ENCODE peak calls at places on chromosomes 1 and 21, in seven cellular contexts. One of them, this sample, is unnamed.

GRCh38 chr1:198238121-198238520 is 81.3 kb downstream of the NEK7 start:
- DNase-seq in left cardiac atrium: peak
- DNase-seq in stimulated activated CD4-positive, alpha-beta T cell treated with anti-CD3 and anti-CD28 coated beads, Interleukin-1b, Interleukin-23, amount 100 ng/mL, for 1 hour: no peak
- DNase-seq in heart left ventricle: no peak
- DNase-seq in Calu3: no peak
- DNase-seq in substantia nigra: no peak
- DNase-seq in memory B cell: peak
- DNase-seq in this sample: no peak

GRCh38 chr1:12565966-12566352 is 52.1 kb downstream of the DHRS3 start:
- DNase-seq in left cardiac atrium: no peak
- DNase-seq in stimulated activated CD4-positive, alpha-beta T cell treated with anti-CD3 and anti-CD28 coated beads, Interleukin-1b, Interleukin-23, amount 100 ng/mL, for 1 hour: no peak
- DNase-seq in heart left ventricle: no peak
- DNase-seq in Calu3: no peak
- DNase-seq in substantia nigra: no peak
- DNase-seq in memory B cell: no peak
- DNase-seq in this sample: no peak

GRCh38 chr1:33181038-33181861 is 593 bp downstream of the TRIM62 start:
- DNase-seq in left cardiac atrium: peak
- DNase-seq in stimulated activated CD4-positive, alpha-beta T cell treated with anti-CD3 and anti-CD28 coated beads, Interleukin-1b, Interleukin-23, amount 100 ng/mL, for 1 hour: no peak
- DNase-seq in heart left ventricle: peak
- DNase-seq in Calu3: peak
- DNase-seq in substantia nigra: peak
- DNase-seq in memory B cell: peak
- DNase-seq in this sample: no peak

GRCh38 chr1:40711465-40712404 is 20.2 kb downstream of the NFYC start:
- DNase-seq in left cardiac atrium: no peak
- DNase-seq in stimulated activated CD4-positive, alpha-beta T cell treated with anti-CD3 and anti-CD28 coated beads, Interleukin-1b, Interleukin-23, amount 100 ng/mL, for 1 hour: no peak
- DNase-seq in heart left ventricle: no peak
- DNase-seq in Calu3: peak
- DNase-seq in substantia nigra: no peak
- DNase-seq in memory B cell: no peak
- DNase-seq in this sample: no peak

GRCh38 chr21:42129300-42130266 is 58.5 kb downstream of the UMODL1 start:
- DNase-seq in left cardiac atrium: no peak
- DNase-seq in stimulated activated CD4-positive, alpha-beta T cell treated with anti-CD3 and anti-CD28 coated beads, Interleukin-1b, Interleukin-23, amount 100 ng/mL, for 1 hour: no peak
- DNase-seq in heart left ventricle: no peak
- DNase-seq in Calu3: no peak
- DNase-seq in substantia nigra: no peak
- DNase-seq in memory B cell: no peak
- DNase-seq in this sample: no peak

GRCh38 chr1:183993132-183993531 is 44.4 kb downstream of the COLGALT2 start:
- DNase-seq in left cardiac atrium: no peak
- DNase-seq in stimulated activated CD4-positive, alpha-beta T cell treated with anti-CD3 and anti-CD28 coated beads, Interleukin-1b, Interleukin-23, amount 100 ng/mL, for 1 hour: no peak
- DNase-seq in heart left ventricle: no peak
- DNase-seq in Calu3: peak
- DNase-seq in substantia nigra: no peak
- DNase-seq in memory B cell: no peak
- DNase-seq in this sample: no peak

GRCh38 chr1:210755991-210756669 is 377.8 kb downstream of the KCNH1 start:
- DNase-seq in left cardiac atrium: no peak
- DNase-seq in stimulated activated CD4-positive, alpha-beta T cell treated with anti-CD3 and anti-CD28 coated beads, Interleukin-1b, Interleukin-23, amount 100 ng/mL, for 1 hour: no peak
- DNase-seq in heart left ventricle: no peak
- DNase-seq in Calu3: no peak
- DNase-seq in substantia nigra: no peak
- DNase-seq in memory B cell: no peak
- DNase-seq in this sample: no peak

GRCh38 chr1:58823481-58824010 is 39.7 kb upstream of the JUN start:
- DNase-seq in left cardiac atrium: no peak
- DNase-seq in stimulated activated CD4-positive, alpha-beta T cell treated with anti-CD3 and anti-CD28 coated beads, Interleukin-1b, Interleukin-23, amount 100 ng/mL, for 1 hour: no peak
- DNase-seq in heart left ventricle: no peak
- DNase-seq in Calu3: peak
- DNase-seq in substantia nigra: no peak
- DNase-seq in memory B cell: no peak
- DNase-seq in this sample: no peak

GRCh38 chr1:212608956-212609700 is 567 bp downstream of the ATF3 start:
- DNase-seq in left cardiac atrium: peak
- DNase-seq in stimulated activated CD4-positive, alpha-beta T cell treated with anti-CD3 and anti-CD28 coated beads, Interleukin-1b, Interleukin-23, amount 100 ng/mL, for 1 hour: peak
- DNase-seq in heart left ventricle: peak
- DNase-seq in Calu3: peak
- DNase-seq in substantia nigra: peak
- DNase-seq in memory B cell: peak
- DNase-seq in this sample: no peak

GRCh38 chr1:53025034-53025777 is 36.8 kb upstream of the PODN start:
- DNase-seq in left cardiac atrium: peak
- DNase-seq in stimulated activated CD4-positive, alpha-beta T cell treated with anti-CD3 and anti-CD28 coated beads, Interleukin-1b, Interleukin-23, amount 100 ng/mL, for 1 hour: no peak
- DNase-seq in heart left ventricle: peak
- DNase-seq in Calu3: no peak
- DNase-seq in substantia nigra: no peak
- DNase-seq in memory B cell: no peak
- DNase-seq in this sample: no peak

GRCh38 chr1:190376067-190376466 is 101.6 kb downstream of the BRINP3 start:
- DNase-seq in left cardiac atrium: no peak
- DNase-seq in stimulated activated CD4-positive, alpha-beta T cell treated with anti-CD3 and anti-CD28 coated beads, Interleukin-1b, Interleukin-23, amount 100 ng/mL, for 1 hour: no peak
- DNase-seq in heart left ventricle: no peak
- DNase-seq in Calu3: no peak
- DNase-seq in substantia nigra: no peak
- DNase-seq in memory B cell: no peak
- DNase-seq in this sample: no peak

GRCh38 chr1:223785808-223786207 is 59.9 kb downstream of the TP53BP2 start:
- DNase-seq in left cardiac atrium: no peak
- DNase-seq in stimulated activated CD4-positive, alpha-beta T cell treated with anti-CD3 and anti-CD28 coated beads, Interleukin-1b, Interleukin-23, amount 100 ng/mL, for 1 hour: no peak
- DNase-seq in heart left ventricle: no peak
- DNase-seq in Calu3: no peak
- DNase-seq in substantia nigra: no peak
- DNase-seq in memory B cell: no peak
- DNase-seq in this sample: no peak

GRCh38 chr1:247536340-247536739 is at the start of gene OR2C3:
- DNase-seq in left cardiac atrium: no peak
- DNase-seq in stimulated activated CD4-positive, alpha-beta T cell treated with anti-CD3 and anti-CD28 coated beads, Interleukin-1b, Interleukin-23, amount 100 ng/mL, for 1 hour: no peak
- DNase-seq in heart left ventricle: no peak
- DNase-seq in Calu3: no peak
- DNase-seq in substantia nigra: no peak
- DNase-seq in memory B cell: no peak
- DNase-seq in this sample: no peak

GRCh38 chr1:53449026-53449425 is 10.2 kb upstream of the DMRTB1 start:
- DNase-seq in left cardiac atrium: no peak
- DNase-seq in stimulated activated CD4-positive, alpha-beta T cell treated with anti-CD3 and anti-CD28 coated beads, Interleukin-1b, Interleukin-23, amount 100 ng/mL, for 1 hour: no peak
- DNase-seq in heart left ventricle: no peak
- DNase-seq in Calu3: no peak
- DNase-seq in substantia nigra: no peak
- DNase-seq in memory B cell: no peak
- DNase-seq in this sample: no peak

GRCh38 chr1:11700655-11701467 is 9.4 kb downstream of the DRAXIN start:
- DNase-seq in left cardiac atrium: no peak
- DNase-seq in stimulated activated CD4-positive, alpha-beta T cell treated with anti-CD3 and anti-CD28 coated beads, Interleukin-1b, Interleukin-23, amount 100 ng/mL, for 1 hour: no peak
- DNase-seq in heart left ventricle: no peak
- DNase-seq in Calu3: no peak
- DNase-seq in substantia nigra: no peak
- DNase-seq in memory B cell: no peak
- DNase-seq in this sample: no peak

GRCh38 chr1:41236781-41237180 is 5.3 kb downstream of the SCMH1 start:
- DNase-seq in left cardiac atrium: no peak
- DNase-seq in stimulated activated CD4-positive, alpha-beta T cell treated with anti-CD3 and anti-CD28 coated beads, Interleukin-1b, Interleukin-23, amount 100 ng/mL, for 1 hour: no peak
- DNase-seq in heart left ventricle: no peak
- DNase-seq in Calu3: no peak
- DNase-seq in substantia nigra: no peak
- DNase-seq in memory B cell: no peak
- DNase-seq in this sample: no peak

GRCh38 chr1:43509740-43510375 is 20.8 kb upstream of the PTPRF start:
- DNase-seq in left cardiac atrium: no peak
- DNase-seq in stimulated activated CD4-positive, alpha-beta T cell treated with anti-CD3 and anti-CD28 coated beads, Interleukin-1b, Interleukin-23, amount 100 ng/mL, for 1 hour: no peak
- DNase-seq in heart left ventricle: no peak
- DNase-seq in Calu3: no peak
- DNase-seq in substantia nigra: no peak
- DNase-seq in memory B cell: no peak
- DNase-seq in this sample: no peak

GRCh38 chr1:99850458-99850974 is 355 bp downstream of the AGL start:
- DNase-seq in left cardiac atrium: no peak
- DNase-seq in stimulated activated CD4-positive, alpha-beta T cell treated with anti-CD3 and anti-CD28 coated beads, Interleukin-1b, Interleukin-23, amount 100 ng/mL, for 1 hour: no peak
- DNase-seq in heart left ventricle: no peak
- DNase-seq in Calu3: no peak
- DNase-seq in substantia nigra: no peak
- DNase-seq in memory B cell: no peak
- DNase-seq in this sample: no peak

GRCh38 chr1:235051521-235051920 is 77.1 kb downstream of the TOMM20 start:
- DNase-seq in left cardiac atrium: no peak
- DNase-seq in stimulated activated CD4-positive, alpha-beta T cell treated with anti-CD3 and anti-CD28 coated beads, Interleukin-1b, Interleukin-23, amount 100 ng/mL, for 1 hour: no peak
- DNase-seq in heart left ventricle: no peak
- DNase-seq in Calu3: no peak
- DNase-seq in substantia nigra: no peak
- DNase-seq in memory B cell: no peak
- DNase-seq in this sample: no peak

GRCh38 chr21:37862536-37862935 is 53.7 kb downstream of the KCNJ6 start:
- DNase-seq in left cardiac atrium: no peak
- DNase-seq in stimulated activated CD4-positive, alpha-beta T cell treated with anti-CD3 and anti-CD28 coated beads, Interleukin-1b, Interleukin-23, amount 100 ng/mL, for 1 hour: no peak
- DNase-seq in heart left ventricle: no peak
- DNase-seq in Calu3: peak
- DNase-seq in substantia nigra: peak
- DNase-seq in memory B cell: no peak
- DNase-seq in this sample: no peak

GRCh38 chr1:43357251-43357650 is 1.5 kb upstream of the CDC20 start:
- DNase-seq in left cardiac atrium: no peak
- DNase-seq in stimulated activated CD4-positive, alpha-beta T cell treated with anti-CD3 and anti-CD28 coated beads, Interleukin-1b, Interleukin-23, amount 100 ng/mL, for 1 hour: no peak
- DNase-seq in heart left ventricle: no peak
- DNase-seq in Calu3: no peak
- DNase-seq in substantia nigra: no peak
- DNase-seq in memory B cell: no peak
- DNase-seq in this sample: no peak

GRCh38 chr1:39105061-39105840 is 79.1 kb downstream of the NDUFS5 start:
- DNase-seq in left cardiac atrium: peak
- DNase-seq in stimulated activated CD4-positive, alpha-beta T cell treated with anti-CD3 and anti-CD28 coated beads, Interleukin-1b, Interleukin-23, amount 100 ng/mL, for 1 hour: peak
- DNase-seq in heart left ventricle: peak
- DNase-seq in Calu3: peak
- DNase-seq in substantia nigra: peak
- DNase-seq in memory B cell: peak
- DNase-seq in this sample: no peak

GRCh38 chr21:38175321-38175720 is 81.5 kb upstream of the KCNJ15 start:
- DNase-seq in left cardiac atrium: no peak
- DNase-seq in stimulated activated CD4-positive, alpha-beta T cell treated with anti-CD3 and anti-CD28 coated beads, Interleukin-1b, Interleukin-23, amount 100 ng/mL, for 1 hour: no peak
- DNase-seq in heart left ventricle: no peak
- DNase-seq in Calu3: no peak
- DNase-seq in substantia nigra: no peak
- DNase-seq in memory B cell: no peak
- DNase-seq in this sample: no peak

GRCh38 chr21:34336756-34337391 is 26.9 kb upstream of the KCNE2 start:
- DNase-seq in left cardiac atrium: no peak
- DNase-seq in stimulated activated CD4-positive, alpha-beta T cell treated with anti-CD3 and anti-CD28 coated beads, Interleukin-1b, Interleukin-23, amount 100 ng/mL, for 1 hour: no peak
- DNase-seq in heart left ventricle: no peak
- DNase-seq in Calu3: no peak
- DNase-seq in substantia nigra: no peak
- DNase-seq in memory B cell: no peak
- DNase-seq in this sample: no peak

GRCh38 chr21:46041183-46041582 is 56.7 kb upstream of the COL6A2 start:
- DNase-seq in left cardiac atrium: no peak
- DNase-seq in stimulated activated CD4-positive, alpha-beta T cell treated with anti-CD3 and anti-CD28 coated beads, Interleukin-1b, Interleukin-23, amount 100 ng/mL, for 1 hour: no peak
- DNase-seq in heart left ventricle: no peak
- DNase-seq in Calu3: no peak
- DNase-seq in substantia nigra: no peak
- DNase-seq in memory B cell: no peak
- DNase-seq in this sample: no peak

GRCh38 chr1:157403203-157403602 is 149.1 kb downstream of the FCRL5 start:
- DNase-seq in left cardiac atrium: no peak
- DNase-seq in stimulated activated CD4-positive, alpha-beta T cell treated with anti-CD3 and anti-CD28 coated beads, Interleukin-1b, Interleukin-23, amount 100 ng/mL, for 1 hour: no peak
- DNase-seq in heart left ventricle: no peak
- DNase-seq in Calu3: no peak
- DNase-seq in substantia nigra: no peak
- DNase-seq in memory B cell: peak
- DNase-seq in this sample: no peak

GRCh38 chr1:35261412-35262120 is 6.9 kb upstream of the ZMYM4 start:
- DNase-seq in left cardiac atrium: no peak
- DNase-seq in stimulated activated CD4-positive, alpha-beta T cell treated with anti-CD3 and anti-CD28 coated beads, Interleukin-1b, Interleukin-23, amount 100 ng/mL, for 1 hour: no peak
- DNase-seq in heart left ventricle: no peak
- DNase-seq in Calu3: no peak
- DNase-seq in substantia nigra: no peak
- DNase-seq in memory B cell: no peak
- DNase-seq in this sample: no peak

GRCh38 chr21:41564871-41565281 is 56.9 kb upstream of the TMPRSS2 start:
- DNase-seq in left cardiac atrium: no peak
- DNase-seq in stimulated activated CD4-positive, alpha-beta T cell treated with anti-CD3 and anti-CD28 coated beads, Interleukin-1b, Interleukin-23, amount 100 ng/mL, for 1 hour: no peak
- DNase-seq in heart left ventricle: no peak
- DNase-seq in Calu3: peak
- DNase-seq in substantia nigra: no peak
- DNase-seq in memory B cell: no peak
- DNase-seq in this sample: no peak

GRCh38 chr21:44814498-44815023 is 3.3 kb downstream of the SUMO3 start:
- DNase-seq in left cardiac atrium: peak
- DNase-seq in stimulated activated CD4-positive, alpha-beta T cell treated with anti-CD3 and anti-CD28 coated beads, Interleukin-1b, Interleukin-23, amount 100 ng/mL, for 1 hour: no peak
- DNase-seq in heart left ventricle: no peak
- DNase-seq in Calu3: no peak
- DNase-seq in substantia nigra: no peak
- DNase-seq in memory B cell: no peak
- DNase-seq in this sample: no peak

GRCh38 chr21:14229399-14229798 is 13.4 kb downstream of the RBM11 start:
- DNase-seq in left cardiac atrium: no peak
- DNase-seq in stimulated activated CD4-positive, alpha-beta T cell treated with anti-CD3 and anti-CD28 coated beads, Interleukin-1b, Interleukin-23, amount 100 ng/mL, for 1 hour: no peak
- DNase-seq in heart left ventricle: no peak
- DNase-seq in Calu3: no peak
- DNase-seq in substantia nigra: no peak
- DNase-seq in memory B cell: no peak
- DNase-seq in this sample: no peak

GRCh38 chr1:27864264-27864895 is 8.0 kb upstream of the THEMIS2 start:
- DNase-seq in left cardiac atrium: peak
- DNase-seq in stimulated activated CD4-positive, alpha-beta T cell treated with anti-CD3 and anti-CD28 coated beads, Interleukin-1b, Interleukin-23, amount 100 ng/mL, for 1 hour: no peak
- DNase-seq in heart left ventricle: no peak
- DNase-seq in Calu3: no peak
- DNase-seq in substantia nigra: no peak
- DNase-seq in memory B cell: no peak
- DNase-seq in this sample: no peak

This sample was measured in NCI-H187 treated with DMSO at 0.1 percent for 48 hours.